ENCODE peak calls at places on chromosomes 13 and 19, in four cellular contexts. I is suprapubic skin; N is heart right ventricle; P is CD4-positive, alpha-beta memory T cell. O is an unnamed sample. For H3K27me3, the result is how much of the 10 kb centered on the place peaks cover.

GRCh38 chr13:19910336-19911072 is 47.1 kb upstream of the ZMYM5 start:
- DNase-seq in N (no peak), P (no peak), I (no peak), O (no peak)

GRCh38 chr19:27806471-27807070 is 1406.4 kb downstream of the UQCRFS1 start:
- DNase-seq in I (no peak), P (no peak), N (no peak), O (no peak)

GRCh38 chr19:35856546-35857149 is at the start of gene KIRREL2:
- DNase-seq in P (no peak), N (no peak), I (no peak), O (no peak)

GRCh38 chr19:56839665-56840451 is 668 bp downstream of the PEG3 start:
- DNase-seq in I (peak), P (no peak), N (peak), O (no peak)

GRCh38 chr13:113959198-113959597 is 14.7 kb downstream of the C13orf46 start:
- DNase-seq in N (no peak), I (no peak), P (no peak), O (no peak)

GRCh38 chr19:1105873-1106840 is 2.4 kb downstream of the GPX4 start:
- DNase-seq in N (no peak), I (no peak), P (peak), O (no peak)

GRCh38 chr13:47459512-47459911 is 541.6 kb downstream of the SUCLA2 start:
- DNase-seq in I (no peak), N (no peak), P (no peak), O (no peak)

GRCh38 chr13:72507394-72508199 is 219.8 kb downstream of the MZT1 start:
- DNase-seq in I (no peak), P (no peak), N (no peak), O (no peak)

GRCh38 chr13:91767681-91768080 is 369.3 kb downstream of the GPC5 start:
- DNase-seq in I (no peak), N (no peak), P (no peak), O (no peak)

GRCh38 chr13:45781553-45782326 is 69.8 kb downstream of the SIAH3 start:
- DNase-seq in N (peak), I (no peak), P (no peak), O (no peak)

GRCh38 chr13:57044910-57045309 is 95.8 kb upstream of the PRR20A start:
- DNase-seq in P (no peak), N (no peak), I (no peak), O (no peak)

GRCh38 chr13:33262069-33262487 is 23.5 kb downstream of the STARD13 start:
- DNase-seq in N (no peak), P (no peak), I (no peak), O (no peak)

GRCh38 chr19:24057144-24057543 is 29.8 kb upstream of the ZNF254 start:
- DNase-seq in N (no peak), P (no peak), I (no peak), O (no peak)

GRCh38 chr13:43697323-43697722 is 89.4 kb downstream of the ENOX1 start:
- DNase-seq in I (no peak), N (no peak), P (no peak), O (no peak)
- H3K27ac ChIP-seq in I (no peak), N (no peak), P (no peak), O (no peak)

GRCh38 chr13:28489536-28489935 is 5.4 kb downstream of the FLT1 start:
- DNase-seq in P (no peak), N (no peak), I (no peak), O (no peak)
- H3K27me3 ChIP-seq in P (under half), N (under half), I (half or more), O (under half)

DNA sequence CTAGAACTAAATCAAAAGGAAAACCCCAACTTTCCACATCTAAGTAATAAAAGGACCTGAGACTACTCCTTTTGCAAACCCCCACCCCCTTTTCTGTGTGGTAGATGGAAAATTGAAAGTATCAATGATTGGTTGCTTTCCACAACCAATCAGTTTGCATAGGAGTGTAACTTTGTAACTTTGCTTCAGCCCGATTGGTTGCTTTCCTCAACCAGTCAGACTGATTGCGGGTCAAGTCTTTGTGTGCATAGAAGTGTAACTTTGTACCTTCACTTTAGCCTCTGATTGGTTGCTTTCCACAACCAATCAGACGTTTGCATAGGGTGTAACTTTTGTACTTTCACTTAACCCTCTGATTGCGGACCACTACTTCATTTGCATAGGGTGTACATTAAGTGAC is 8.0 kb upstream of the B3GLCT start:
- DNase-seq in N (no peak), P (no peak), I (no peak), O (no peak)
- H3K27ac ChIP-seq in N (no peak), P (no peak), I (no peak), O (no peak)

GRCh38 chr19:10419200-10419645 is 1.1 kb upstream of the PDE4A start:
- DNase-seq in N (no peak), P (peak), I (no peak), O (no peak)

GRCh38 chr19:10419646-10420443 is 493 bp upstream of the PDE4A start:
- DNase-seq in P (peak), N (no peak), I (no peak), O (peak)

GRCh38 chr19:10416380-10417257 is 3.7 kb upstream of the PDE4A start:
- DNase-seq in N (peak), I (peak), P (peak), O (peak)

GRCh38 chr19:10417598-10418280 is 2.6 kb upstream of the PDE4A start:
- DNase-seq in I (no peak), P (no peak), N (no peak), O (no peak)

GRCh38 chr19:10418281-10419199 is 1.8 kb upstream of the PDE4A start:
- DNase-seq in I (no peak), N (no peak), P (no peak), O (no peak)
- H3K27me3 ChIP-seq in I (half or more), N (half or more), P (half or more), O (under half)